ENCODE peak calls at places on chromosomes 7 and 10, in seven cellular contexts. F is suprapubic skin, O is BE2C, T is adrenal gland, X is MM.1S, M is K562, W is aorta. I is an unnamed sample. For H3K27me3, H3K4me1 and H3K9me3, the result is how much of the 10 kb centered on the place peaks cover.

GRCh38 chr7:107939472-107940145 is 48.6 kb downstream of the DLD start:
- DNase-seq in W (peak), M (no peak), X (no peak), F (no peak), T (peak), O (no peak), I (peak)

GRCh38 chr10:122541541-122542002 is 19.0 kb upstream of the DMBT1 start:
- DNase-seq in T (no peak), W (no peak), X (no peak), M (no peak), F (no peak), O (no peak), I (no peak)

GRCh38 chr10:11109590-11109989 is 91.9 kb downstream of the CELF2 start:
- DNase-seq in T (no peak), X (no peak), F (no peak), M (no peak), W (no peak), O (no peak), I (no peak)

GRCh38 chr7:25382175-25382574 is 153.9 kb upstream of the NPVF start:
- DNase-seq in T (no peak), O (no peak), X (no peak), M (no peak), W (no peak), F (no peak), I (no peak)

GRCh38 chr10:110399163-110400094 is 94.7 kb upstream of the SMNDC1 start:
- DNase-seq in M (no peak), X (no peak), T (peak), W (no peak), F (no peak), O (no peak), I (no peak)

GRCh38 chr7:1992554-1992953 is 240.2 kb downstream of the MAD1L1 start:
- DNase-seq in T (no peak), F (no peak), O (no peak), X (no peak), M (no peak), W (no peak), I (peak)

GRCh38 chr10:10977231-10977956 is 40.3 kb upstream of the CELF2 start:
- DNase-seq in M (no peak), F (no peak), X (no peak), W (no peak), T (no peak), O (no peak), I (no peak)

GRCh38 chr10:37739181-37739580 is 118.2 kb downstream of the ZNF248 start:
- DNase-seq in M (no peak), O (no peak), W (no peak), T (no peak), F (no peak), X (no peak), I (no peak)

GRCh38 chr7:101722247-101722646 is 93.2 kb upstream of the MYL10 start:
- DNase-seq in X (no peak), T (no peak), W (no peak), F (no peak), M (no peak), O (no peak), I (no peak)

GRCh38 chr7:1969459-1970284 is 263.1 kb downstream of the MAD1L1 start:
- DNase-seq in O (peak), X (no peak), M (no peak), T (no peak), W (peak), F (peak), I (no peak)

GRCh38 chr10:42428534-42428933 is 209.8 kb downstream of the ZNF33B start:
- DNase-seq in T (no peak), F (no peak), M (peak), W (no peak), O (no peak), X (peak), I (no peak)

GRCh38 chr7:44311561-44312495 is 13.6 kb downstream of the CAMK2B start:
- DNase-seq in F (no peak), O (no peak), X (no peak), M (no peak), T (no peak), W (no peak), I (no peak)

GRCh38 chr7:98135984-98136383 is 29.3 kb downstream of the LMTK2 start:
- DNase-seq in X (no peak), T (no peak), F (no peak), O (no peak), W (no peak), M (no peak), I (no peak)

GRCh38 chr10:75358835-75359421 is 42.6 kb downstream of the ZNF503 start:
- DNase-seq in M (no peak), W (no peak), X (no peak), O (no peak), T (no peak), F (no peak), I (no peak)

GRCh38 chr10:86400705-86401587 is 34.4 kb upstream of the GRID1 start:
- DNase-seq in T (peak), M (no peak), O (no peak), W (peak), F (peak), X (peak), I (peak)

GRCh38 chr10:93039721-93040120 is 20.9 kb upstream of the CYP26C1 start:
- DNase-seq in W (no peak), M (peak), X (peak), O (no peak), T (no peak), F (no peak), I (no peak)

GRCh38 chr7:90178592-90179279 is 24.5 kb downstream of the STEAP1 start:
- DNase-seq in W (no peak), F (no peak), M (no peak), X (peak), O (no peak), T (no peak), I (no peak)

GRCh38 chr7:35255417-35255798 is 1.5 kb upstream of the TBX20 start:
- DNase-seq in T (no peak), O (no peak), X (no peak), W (no peak), M (no peak), F (no peak), I (peak)

GRCh38 chr7:35253680-35254495 is at the start of gene TBX20:
- DNase-seq in O (peak), T (peak), M (no peak), W (peak), F (no peak), X (no peak), I (peak)

GRCh38 chr7:35253182-35253679 is 669 bp downstream of the TBX20 start:
- DNase-seq in W (no peak), O (no peak), X (no peak), M (no peak), F (no peak), T (no peak), I (no peak)

GRCh38 chr7:35255909-35256876 is 2.3 kb upstream of the TBX20 start:
- DNase-seq in W (no peak), T (no peak), M (no peak), O (no peak), X (no peak), F (no peak), I (peak)

DNA sequence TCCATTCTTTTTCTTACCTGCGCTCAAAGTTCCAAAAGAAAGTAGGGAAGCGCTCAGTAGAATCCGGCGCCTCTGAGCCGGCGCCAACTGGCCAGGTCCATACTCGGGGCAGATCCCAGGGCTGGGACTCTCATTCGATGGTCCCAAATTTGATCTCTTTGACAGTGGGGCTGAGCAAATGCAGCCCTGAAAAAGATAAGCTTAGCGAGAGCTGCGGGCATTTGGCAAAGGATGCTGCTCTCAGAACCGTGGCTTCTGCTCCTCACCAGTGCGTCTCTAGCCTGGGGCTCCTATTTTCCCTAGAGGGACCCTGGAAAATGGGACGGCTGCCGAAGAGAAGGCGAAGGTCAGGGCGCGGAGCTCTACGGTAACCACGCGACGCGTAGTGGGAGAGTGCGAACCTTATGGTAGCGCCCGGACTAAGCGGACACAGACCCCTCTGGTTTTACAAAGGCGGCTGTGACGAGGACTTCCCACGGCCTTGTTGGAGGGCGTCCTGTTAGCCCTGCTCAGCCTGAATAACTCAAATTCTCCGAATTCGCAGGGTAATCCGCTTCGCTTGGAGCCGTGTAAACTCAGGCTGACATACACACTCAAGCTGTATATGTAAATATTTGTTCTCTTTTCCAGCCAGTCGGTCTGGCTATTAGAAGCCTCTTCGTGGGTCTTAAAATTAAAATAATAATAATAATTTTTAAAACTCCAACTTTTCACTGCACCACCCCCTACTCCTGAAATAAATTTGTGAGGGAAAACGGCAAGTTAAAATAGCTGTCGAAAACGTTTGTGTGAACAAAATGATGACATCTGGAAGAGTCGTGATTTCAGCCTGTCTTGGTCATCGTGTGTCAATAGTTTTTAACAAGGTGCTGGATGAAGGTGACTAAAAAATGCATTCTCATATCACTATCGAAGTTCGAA is 856 bp upstream of the TBX20 start:
- DNase-seq in W (no peak), M (no peak), O (no peak), T (no peak), X (no peak), F (no peak), I (peak)
- H3K27me3 ChIP-seq in W (under half), M (half or more), O (under half), T (half or more), X (under half), F (half or more), I (under half)

GRCh38 chr7:140225562-140226249 is 48.9 kb upstream of the KDM7A start:
- DNase-seq in O (no peak), T (no peak), M (no peak), W (no peak), F (no peak), X (peak), I (no peak)
- H3K4me1 ChIP-seq in O (under half), T (under half), M (under half), W (under half), F (under half), X (under half), I (under half)

DNA sequence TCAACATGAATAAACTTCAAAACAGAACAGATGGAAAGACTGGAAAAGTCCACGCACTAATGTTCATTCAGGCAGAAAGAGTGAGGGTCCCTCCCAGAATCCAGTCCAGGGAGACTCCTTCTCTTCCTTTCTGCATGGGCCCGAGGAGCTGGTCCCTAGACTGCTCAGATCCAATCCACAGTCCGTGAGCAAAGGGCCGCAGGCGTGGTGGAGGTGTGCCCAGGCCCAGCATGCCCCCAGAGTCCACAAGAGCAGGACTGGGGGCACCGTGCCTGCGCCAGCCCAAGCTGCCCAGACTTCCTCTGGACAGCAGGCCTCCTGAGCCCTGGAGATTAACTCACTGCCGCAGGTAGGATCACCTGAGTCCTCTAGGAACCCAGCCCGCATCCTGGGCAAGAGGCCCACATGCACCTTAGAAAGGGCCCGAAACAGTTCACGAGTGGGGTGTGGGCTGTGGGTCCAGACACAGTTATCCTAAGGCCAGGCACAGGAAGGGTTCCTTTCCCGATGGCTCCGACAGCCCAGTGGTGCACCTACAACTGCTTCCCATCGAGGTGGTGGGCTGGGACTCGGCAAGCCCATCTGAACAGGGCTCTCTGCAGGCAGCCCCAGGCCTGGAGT is 531.0 kb downstream of the DNAJB6 start:
- DNase-seq in T (no peak), M (no peak), X (no peak), F (no peak), W (no peak), O (no peak), I (no peak)
- H3K9me3 ChIP-seq in T (under half), M (under half), X (under half), F (under half), W (under half), O (under half), I (under half)

GRCh38 chr7:129774359-129774758 is 162.8 kb downstream of the NRF1 start:
- DNase-seq in O (peak), X (no peak), M (no peak), F (peak), T (no peak), W (no peak), I (no peak)

GRCh38 chr7:129773871-129774270 is 162.4 kb downstream of the NRF1 start:
- DNase-seq in O (no peak), W (no peak), M (no peak), T (no peak), X (no peak), F (no peak), I (no peak)

GRCh38 chr7:129776397-129776792 is 164.9 kb downstream of the NRF1 start:
- DNase-seq in F (no peak), W (no peak), T (no peak), M (no peak), O (no peak), X (no peak), I (no peak)

GRCh38 chr7:129775695-129776396 is 164.3 kb downstream of the NRF1 start:
- DNase-seq in M (no peak), F (peak), W (no peak), T (no peak), X (no peak), O (no peak), I (no peak)

DNA sequence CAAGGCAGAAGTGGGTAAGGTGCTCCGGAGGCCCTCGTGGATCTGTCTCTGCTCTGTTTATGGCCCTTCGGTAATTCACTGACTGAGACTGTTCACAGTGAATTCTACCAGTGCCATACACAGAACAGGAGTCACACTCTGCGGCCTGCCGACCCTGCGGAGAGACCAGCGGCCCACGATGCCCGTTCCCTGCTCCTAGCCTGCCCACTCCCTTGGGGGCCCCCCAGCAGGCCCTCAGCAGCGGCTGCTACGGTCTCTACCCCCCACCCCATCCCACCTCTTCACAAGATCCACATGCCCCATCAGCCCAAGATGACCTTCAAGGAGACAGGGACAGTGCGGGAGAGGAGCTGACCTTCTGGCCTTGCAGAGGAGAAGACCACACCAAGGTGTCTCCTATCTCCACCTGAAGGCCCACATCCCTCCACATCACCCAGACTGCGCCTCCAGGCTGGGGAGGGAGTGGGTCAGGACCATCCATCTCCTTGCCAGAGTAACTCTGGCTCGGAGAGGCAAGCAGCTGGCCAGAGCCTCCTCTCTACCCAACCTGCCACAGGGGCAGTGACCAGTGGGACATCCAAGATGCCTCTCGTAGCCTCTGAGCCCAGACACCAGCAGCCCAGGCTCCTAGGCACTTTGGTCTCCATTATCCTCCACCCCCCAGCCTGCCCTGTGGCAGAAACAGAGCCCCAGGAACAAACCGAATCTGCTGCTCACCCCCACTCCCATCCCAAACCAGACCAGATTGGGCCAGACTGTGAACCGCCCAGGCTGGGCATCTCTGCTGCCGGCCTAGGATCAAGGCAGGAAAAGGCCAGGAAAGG is 163.6 kb downstream of the NRF1 start:
- DNase-seq in T (no peak), X (no peak), W (no peak), O (no peak), M (no peak), F (peak), I (peak)
- H3K27me3 ChIP-seq in T (under half), X (under half), W (under half), O (under half), M (under half), F (under half), I (under half)

DNA sequence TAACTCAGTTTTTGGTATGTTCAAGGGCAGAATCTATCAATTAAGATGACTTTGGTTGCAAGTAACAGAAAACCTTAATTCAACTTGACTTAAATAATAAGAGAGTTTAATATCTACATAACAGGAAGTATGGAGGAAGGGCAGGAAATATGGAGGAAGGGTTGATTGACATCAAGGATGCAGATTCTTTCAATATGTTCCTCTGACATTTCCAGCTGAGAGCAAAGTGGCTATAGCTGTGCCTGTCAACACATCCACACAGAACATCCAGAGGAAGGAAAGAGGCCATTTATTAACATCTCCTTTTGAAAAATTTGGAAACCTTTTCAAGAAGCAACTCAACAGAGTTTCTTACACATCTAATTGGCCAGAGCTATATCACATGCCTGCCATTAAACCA is 19.4 kb upstream of the RALA start:
- DNase-seq in X (no peak), F (no peak), W (no peak), T (no peak), M (no peak), O (no peak), I (no peak)
- H3K4me1 ChIP-seq in X (under half), F (under half), W (under half), T (under half), M (under half), O (under half), I (under half)

DNA sequence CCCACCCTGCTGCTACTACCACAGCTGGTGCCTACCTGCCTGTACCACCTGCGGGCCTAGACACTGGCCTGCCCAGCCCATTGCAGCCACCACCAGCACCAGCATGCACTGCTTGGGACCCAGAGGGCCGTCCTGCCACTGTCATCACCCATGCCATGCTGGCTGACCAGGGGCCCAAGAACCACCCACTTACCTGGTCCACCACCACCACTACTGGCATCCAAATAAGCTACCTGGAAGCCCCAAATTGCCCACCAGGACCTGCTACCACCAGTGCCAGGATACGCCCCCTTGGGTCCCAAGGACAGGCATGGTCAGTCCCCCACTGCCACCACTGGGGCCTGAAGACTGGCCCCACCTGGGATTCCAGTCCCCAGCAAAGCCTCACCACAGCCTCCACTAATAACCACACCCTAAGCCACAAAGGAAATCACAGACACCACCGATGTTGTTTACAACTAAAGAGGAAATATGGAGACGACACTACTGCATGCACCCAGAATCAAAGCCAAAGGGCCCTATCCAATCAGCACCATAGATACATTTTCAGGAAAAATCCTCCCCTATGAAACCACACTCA is 70.5 kb upstream of the DIP2C start:
- DNase-seq in W (no peak), M (no peak), X (peak), T (no peak), F (no peak), O (no peak), I (peak)
- H3K9me3 ChIP-seq in W (under half), M (under half), X (under half), T (under half), F (under half), O (under half), I (under half)

DNA sequence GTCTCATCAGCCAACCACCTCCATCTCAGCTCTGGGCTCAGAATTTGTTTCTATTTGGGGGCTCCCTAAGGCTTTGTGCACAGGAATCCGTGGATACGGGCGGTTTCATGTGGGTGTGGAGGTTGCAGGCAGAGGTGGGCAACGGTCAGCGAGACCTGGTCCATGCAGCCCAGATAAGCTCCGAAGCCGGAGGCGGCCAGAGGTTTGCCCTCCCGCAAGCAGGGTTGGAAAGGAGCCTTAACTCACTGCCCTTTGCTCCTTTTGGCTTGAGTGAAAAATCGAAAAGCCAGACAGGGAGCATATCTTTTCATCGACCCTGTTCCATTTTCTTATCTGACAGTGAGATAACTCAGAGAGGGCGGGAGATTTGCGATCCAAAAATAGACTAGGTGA is 1.5 kb downstream of the GRM3 start:
- DNase-seq in O (no peak), W (no peak), F (no peak), T (no peak), X (no peak), M (no peak), I (no peak)
- H3K27me3 ChIP-seq in O (under half), W (under half), F (under half), T (under half), X (under half), M (under half), I (under half)

GRCh38 chr10:77386833-77387232 is 250.8 kb downstream of the KCNMA1 start:
- DNase-seq in F (no peak), O (no peak), X (no peak), W (no peak), M (no peak), T (no peak), I (no peak)

GRCh38 chr10:77386365-77386764 is 251.2 kb downstream of the KCNMA1 start:
- DNase-seq in X (no peak), T (no peak), F (no peak), O (no peak), M (no peak), W (no peak), I (no peak)

GRCh38 chr10:77388571-77388970 is 249.0 kb downstream of the KCNMA1 start:
- DNase-seq in M (no peak), X (no peak), F (no peak), T (no peak), W (no peak), O (no peak), I (no peak)

GRCh38 chr10:77385315-77385714 is 252.3 kb downstream of the KCNMA1 start:
- DNase-seq in O (no peak), W (no peak), T (no peak), X (no peak), F (no peak), M (no peak), I (no peak)

GRCh38 chr10:77387247-77387646 is 250.4 kb downstream of the KCNMA1 start:
- DNase-seq in W (no peak), F (no peak), X (no peak), T (no peak), O (no peak), M (no peak), I (no peak)
- H3K4me1 ChIP-seq in W (under half), F (under half), X (under half), T (under half), O (under half), M (under half), I (under half)

I was measured in right cardiac atrium.